ENCODE peak calls at places on chromosomes 3 and 15, in eight cellular contexts. R, A, V, Q, W, I, X and Z are unnamed samples.

GRCh38 chr3:111299070-111299672 is 227.6 kb downstream of the NECTIN3 start:
- DNase-seq in R (no peak), A (no peak), V (no peak), Q (peak), W (peak), I (no peak), X (no peak), Z (no peak)

GRCh38 chr3:138036572-138036971 is 26.6 kb downstream of the CLDN18 start:
- DNase-seq in R (no peak), A (no peak), V (no peak), Q (no peak), W (no peak), I (no peak), X (no peak), Z (no peak)

GRCh38 chr3:113623324-113623723 is 73.1 kb downstream of the USF3 start:
- DNase-seq in R (no peak), A (no peak), V (no peak), Q (peak), W (peak), I (no peak), X (no peak), Z (no peak)

GRCh38 chr3:152811974-152812760 is 22.8 kb upstream of the P2RY1 start:
- DNase-seq in R (no peak), A (no peak), V (no peak), Q (no peak), W (no peak), I (no peak), X (no peak), Z (no peak)

GRCh38 chr3:9862391-9863235 is 17.4 kb downstream of the CIDEC start:
- DNase-seq in R (peak), A (peak), V (peak), Q (no peak), W (peak), I (peak), X (peak), Z (no peak)

GRCh38 chr3:15279200-15279599 is 53.2 kb downstream of the SH3BP5 start:
- DNase-seq in R (no peak), A (no peak), V (no peak), Q (no peak), W (no peak), I (no peak), X (no peak), Z (no peak)

GRCh38 chr3:171175840-171176239 is 149.3 kb upstream of the SLC2A2 start:
- DNase-seq in R (no peak), A (no peak), V (no peak), Q (no peak), W (no peak), I (no peak), X (no peak), Z (no peak)

GRCh38 chr15:29132786-29133185 is 136.8 kb downstream of the NSMCE3 start:
- DNase-seq in R (no peak), A (no peak), V (no peak), Q (no peak), W (no peak), I (peak), X (no peak), Z (no peak)

GRCh38 chr3:195186041-195186709 is 84.8 kb downstream of the XXYLT1 start:
- DNase-seq in R (no peak), A (no peak), V (no peak), Q (no peak), W (no peak), I (no peak), X (no peak), Z (no peak)

GRCh38 chr15:92629276-92629974 is 26.1 kb downstream of the FAM174B start:
- DNase-seq in R (no peak), A (no peak), V (no peak), Q (peak), W (no peak), I (no peak), X (no peak), Z (no peak)

GRCh38 chr3:129518048-129518570 is 10.3 kb upstream of the RHO start:
- DNase-seq in R (no peak), A (no peak), V (no peak), Q (no peak), W (no peak), I (no peak), X (no peak), Z (no peak)

GRCh38 chr3:129519449-129519848 is 9.0 kb upstream of the RHO start:
- DNase-seq in R (no peak), A (no peak), V (no peak), Q (no peak), W (no peak), I (no peak), X (no peak), Z (no peak)

GRCh38 chr3:129521702-129522101 is 6.7 kb upstream of the RHO start:
- DNase-seq in R (no peak), A (no peak), V (no peak), Q (no peak), W (no peak), I (no peak), X (no peak), Z (no peak)

GRCh38 chr3:129518581-129518980 is 9.9 kb upstream of the RHO start:
- DNase-seq in R (no peak), A (no peak), V (no peak), Q (no peak), W (no peak), I (no peak), X (no peak), Z (no peak)

DNA sequence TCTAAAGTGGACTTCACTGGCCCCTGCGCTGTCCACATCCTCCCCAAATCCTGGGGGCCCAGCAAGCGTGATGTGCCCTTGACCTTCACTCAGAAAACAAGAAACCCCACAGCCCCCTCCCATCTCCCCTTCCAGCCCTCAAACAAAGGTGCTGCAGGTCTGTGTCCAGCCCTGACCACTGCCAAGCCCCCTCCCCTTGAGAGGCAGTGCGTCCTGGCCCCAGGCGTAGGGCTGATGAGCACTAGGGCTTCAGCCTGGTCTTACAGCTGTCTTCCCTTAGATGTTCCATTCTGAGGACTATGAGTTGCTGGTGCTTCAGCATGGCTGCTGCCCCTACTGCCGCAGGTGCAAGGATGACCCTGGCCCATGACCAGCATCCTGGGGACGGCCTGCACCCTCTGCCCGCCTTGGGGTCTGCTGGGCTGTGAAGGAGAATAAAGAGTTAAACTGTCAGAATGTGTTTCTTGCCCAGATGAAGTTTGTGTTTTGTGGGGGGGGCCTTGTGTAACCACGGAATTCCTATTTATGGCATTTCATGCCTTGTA is 8.5 kb upstream of the RHO start:
- DNase-seq in R (no peak), A (no peak), V (no peak), Q (no peak), W (no peak), I (no peak), X (no peak), Z (no peak)
- TF ChIP-seq CTCF in R (no peak), A (no peak), V (no peak), Q (no peak), W (no peak), I (no peak), X (no peak), Z (no peak)

GRCh38 chr3:159130108-159130507 is 328.3 kb downstream of the MFSD1 start:
- DNase-seq in R (no peak), A (no peak), V (no peak), Q (no peak), W (peak), I (peak), X (no peak), Z (peak)
- TF ChIP-seq CTCF in R (no peak), A (no peak), V (peak), Q (peak), W (peak), I (peak), X (no peak), Z (peak)

GRCh38 chr3:119388577-119388976 is 74.8 kb downstream of the TMEM39A start:
- DNase-seq in R (no peak), A (no peak), V (peak), Q (no peak), W (no peak), I (no peak), X (no peak), Z (no peak)
- TF ChIP-seq CTCF in R (no peak), A (no peak), V (no peak), Q (no peak), W (peak), I (no peak), X (no peak), Z (peak)

DNA sequence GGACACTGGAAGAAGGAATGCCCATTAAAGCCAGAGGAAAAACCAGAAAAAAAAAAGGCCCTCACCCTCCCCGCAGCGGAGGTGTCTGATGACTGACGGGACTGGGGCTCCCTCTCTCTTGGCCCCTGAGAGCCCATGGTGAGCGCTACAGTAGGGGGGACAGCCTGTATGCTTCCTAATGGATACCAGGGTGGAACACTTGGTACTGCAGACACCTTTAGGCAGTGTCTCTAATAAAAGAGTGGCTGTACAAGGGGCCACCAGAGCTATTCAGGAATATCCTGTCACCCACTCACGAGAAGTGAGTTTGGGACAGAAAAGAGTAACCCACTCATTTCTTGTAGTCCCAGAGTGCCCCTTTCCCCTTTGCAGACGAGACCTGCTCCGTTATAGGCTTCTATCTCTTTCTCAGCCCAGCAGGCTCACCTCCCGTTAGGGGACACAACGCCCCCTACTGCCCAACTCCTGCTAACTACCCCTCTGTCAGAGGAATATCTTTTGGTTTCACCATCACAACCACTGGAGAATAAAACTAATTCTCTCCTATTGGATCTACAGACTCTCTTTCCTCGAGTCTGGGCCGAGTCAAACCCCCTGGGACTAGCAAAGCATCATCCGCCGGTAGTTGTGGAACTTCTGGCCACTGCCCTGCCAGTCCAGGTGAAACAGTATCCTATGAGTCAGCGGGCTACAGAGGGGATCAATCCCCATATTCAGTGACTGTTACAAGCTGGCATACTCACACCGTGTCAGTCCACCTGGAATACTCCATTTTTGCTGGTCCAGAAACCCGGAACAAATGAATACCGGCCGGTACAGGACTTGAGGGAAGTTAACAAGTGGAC is 40.8 kb downstream of the ZBTB11 start:
- DNase-seq in R (peak), A (peak), V (peak), Q (peak), W (peak), I (peak), X (peak), Z (peak)
- TF ChIP-seq CTCF in R (peak), A (peak), V (peak), Q (peak), W (peak), I (peak), X (peak), Z (peak)

DNA sequence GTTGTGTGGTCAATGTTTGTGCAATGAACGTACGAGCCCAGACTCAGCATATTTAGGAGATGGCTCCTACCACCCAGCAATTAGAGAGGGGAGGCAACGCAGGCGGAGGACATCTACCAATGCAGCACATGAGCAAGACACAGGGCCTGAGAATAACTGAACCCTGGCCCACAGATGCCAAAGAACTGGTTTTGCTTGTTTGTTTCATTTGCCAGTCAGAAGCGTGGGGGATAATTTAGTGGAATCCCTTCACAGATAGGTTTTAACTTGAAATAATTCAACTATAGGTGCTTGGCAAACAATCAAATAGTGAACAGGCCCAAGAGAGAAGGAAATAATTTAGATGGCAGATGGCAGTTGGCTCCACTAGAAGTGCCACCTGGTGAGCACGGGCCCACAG is 54.8 kb downstream of the LIPC start:
- DNase-seq in R (no peak), A (no peak), V (no peak), Q (no peak), W (no peak), I (no peak), X (no peak), Z (no peak)
- TF ChIP-seq CTCF in R (no peak), A (no peak), V (no peak), Q (no peak), W (no peak), I (no peak), X (no peak), Z (no peak)

GRCh38 chr3:97138914-97139541 is 324.6 kb downstream of the EPHA6 start:
- DNase-seq in R (no peak), A (no peak), V (no peak), Q (peak), W (no peak), I (no peak), X (no peak), Z (peak)
- TF ChIP-seq CTCF in R (no peak), A (no peak), V (no peak), Q (peak), W (no peak), I (peak), X (no peak), Z (peak)

GRCh38 chr3:168615489-168616020 is 519.8 kb upstream of the GOLIM4 start:
- DNase-seq in R (no peak), A (no peak), V (no peak), Q (no peak), W (no peak), I (no peak), X (no peak), Z (no peak)
- TF ChIP-seq CTCF in R (no peak), A (no peak), V (no peak), Q (no peak), W (no peak), I (no peak), X (no peak), Z (no peak)

DNA sequence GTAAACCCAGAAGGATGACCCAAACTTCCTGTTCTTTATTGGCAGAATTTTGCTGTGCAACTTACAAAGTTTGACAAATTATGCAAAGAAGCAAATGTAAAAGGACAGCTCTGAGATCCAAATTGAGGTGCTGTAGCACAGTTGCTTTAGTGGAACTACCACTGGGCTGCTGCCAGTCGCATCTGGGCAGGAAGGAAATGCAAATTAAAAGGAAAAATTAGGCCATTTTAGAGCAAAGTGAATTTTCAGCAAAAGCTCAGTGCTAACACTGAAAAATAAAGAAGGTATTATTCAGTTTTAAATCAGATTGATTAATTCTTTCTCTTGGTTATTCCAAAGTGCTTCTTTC is 104.5 kb downstream of the ZMAT3 start:
- DNase-seq in R (no peak), A (no peak), V (no peak), Q (no peak), W (no peak), I (no peak), X (no peak), Z (no peak)
- TF ChIP-seq CTCF in R (no peak), A (no peak), V (no peak), Q (no peak), W (no peak), I (no peak), X (no peak), Z (no peak)

GRCh38 chr3:71416868-71417267 is 166.7 kb downstream of the FOXP1 start:
- DNase-seq in R (no peak), A (no peak), V (no peak), Q (no peak), W (no peak), I (peak), X (no peak), Z (peak)
- TF ChIP-seq CTCF in R (no peak), A (no peak), V (no peak), Q (no peak), W (peak), I (no peak), X (no peak), Z (peak)

GRCh38 chr15:52422001-52422400 is 106.7 kb downstream of the MYO5A start:
- DNase-seq in R (no peak), A (no peak), V (no peak), Q (no peak), W (no peak), I (no peak), X (no peak), Z (no peak)
- TF ChIP-seq CTCF in R (no peak), A (no peak), V (no peak), Q (no peak), W (no peak), I (no peak), X (no peak), Z (no peak)